ENCODE peak calls at places on chromosomes 11 and 22, in five cellular contexts. A, C, X, P and S are unnamed samples.

GRCh38 chr11:10918275-10918674 is 60.4 kb upstream of the ZBED5 start:
- DNase-seq in A (no peak), C (no peak), P (no peak), X (no peak), S (no peak)

GRCh38 chr22:30248484-30248883 is 1.9 kb upstream of the LIF start:
- DNase-seq in A (no peak), P (no peak), C (no peak), X (no peak), S (no peak)

GRCh38 chr22:30785527-30785926 is 90.9 kb downstream of the OSBP2 start:
- DNase-seq in X (no peak), A (no peak), P (no peak), C (no peak), S (no peak)

GRCh38 chr11:70796601-70797000 is 398.3 kb downstream of the CTTN start:
- DNase-seq in P (no peak), C (no peak), A (peak), X (no peak), S (no peak)

GRCh38 chr11:506238-506949 is 648 bp downstream of the RNH1 start:
- DNase-seq in X (peak), C (peak), A (peak), P (peak), S (peak)

GRCh38 chr11:396511-396947 is 2.5 kb downstream of the PKP3 start:
- DNase-seq in A (no peak), C (no peak), X (no peak), P (no peak), S (no peak)

GRCh38 chr22:22074634-22075381 is 92.2 kb upstream of the TOP3B start:
- DNase-seq in C (no peak), X (no peak), P (no peak), A (no peak), S (no peak)

GRCh38 chr22:35959121-35959800 is 69.4 kb downstream of the RBFOX2 start:
- DNase-seq in P (no peak), C (no peak), A (no peak), X (no peak), S (no peak)

GRCh38 chr11:28757725-28758515 is 649.7 kb downstream of the METTL15 start:
- DNase-seq in X (no peak), C (no peak), A (no peak), P (no peak), S (no peak)

GRCh38 chr22:50105529-50106100 is 15.8 kb downstream of the MOV10L1 start:
- DNase-seq in A (no peak), X (no peak), P (no peak), C (no peak), S (no peak)

GRCh38 chr11:120403966-120404365 is 67.8 kb downstream of the ARHGEF12 start:
- DNase-seq in A (no peak), C (no peak), X (no peak), P (no peak), S (no peak)

GRCh38 chr11:134071766-134072403 is 3.0 kb downstream of the JAM3 start:
- DNase-seq in A (no peak), C (no peak), P (no peak), X (no peak), S (no peak)

GRCh38 chr11:43969543-43969942 is 27.1 kb downstream of the C11orf96 start:
- DNase-seq in C (no peak), P (no peak), X (no peak), A (no peak), S (peak)

GRCh38 chr22:19430890-19431541 is 517 bp downstream of the HIRA start:
- DNase-seq in C (no peak), A (peak), X (peak), P (no peak), S (no peak)

GRCh38 chr22:50713008-50713385 is 25.0 kb upstream of the ACR start:
- DNase-seq in C (no peak), A (no peak), P (no peak), X (no peak), S (no peak)

GRCh38 chr11:122069946-122070345 is 46.1 kb downstream of the BLID start:
- DNase-seq in X (peak), P (no peak), A (peak), C (peak), S (peak)

GRCh38 chr22:22689621-22690345 is 45.4 kb downstream of the GGTLC2 start:
- DNase-seq in A (no peak), C (no peak), P (no peak), X (no peak), S (no peak)

GRCh38 chr11:102849319-102849718 is 5.9 kb upstream of the MMP3 start:
- DNase-seq in C (no peak), A (no peak), P (no peak), X (no peak), S (no peak)

GRCh38 chr11:35579557-35580396 is 38.5 kb upstream of the FJX1 start:
- DNase-seq in P (no peak), C (no peak), X (no peak), A (no peak), S (no peak)

GRCh38 chr11:111231836-111232235 is 13.7 kb upstream of the POU2AF2 start:
- DNase-seq in C (no peak), A (no peak), X (no peak), P (no peak), S (no peak)

GRCh38 chr11:58742981-58743880 is 11.5 kb upstream of the GLYAT start:
- DNase-seq in P (no peak), C (no peak), A (no peak), X (no peak), S (no peak)

GRCh38 chr22:20182378-20182777 is 31.5 kb upstream of the CCDC188 start:
- DNase-seq in A (no peak), P (no peak), X (no peak), C (no peak), S (no peak)

GRCh38 chr11:110991621-110992355 is 253.7 kb upstream of the POU2AF2 start:
- DNase-seq in X (no peak), C (peak), P (no peak), A (no peak), S (no peak)

GRCh38 chr11:36165638-36166389 is 123.4 kb downstream of the COMMD9 start:
- DNase-seq in C (no peak), A (no peak), X (no peak), P (no peak), S (no peak)

GRCh38 chr11:11876458-11876857 is 34.7 kb downstream of the USP47 start:
- DNase-seq in P (no peak), X (no peak), C (no peak), A (peak), S (no peak)

GRCh38 chr11:103803062-103803461 is 233.4 kb upstream of the DDI1 start:
- DNase-seq in P (no peak), A (no peak), X (no peak), C (no peak), S (no peak)

GRCh38 chr11:65814131-65814959 is 19.4 kb upstream of the SNX32 start:
- DNase-seq in P (no peak), C (no peak), A (no peak), X (peak), S (no peak)

GRCh38 chr11:35214792-35215193 is 75.8 kb downstream of the CD44 start:
- DNase-seq in X (no peak), C (no peak), A (peak), P (peak), S (no peak)

GRCh38 chr11:104830080-104830479 is 68.2 kb downstream of the CASP12 start:
- DNase-seq in C (no peak), A (no peak), P (no peak), X (no peak), S (no peak)

GRCh38 chr11:2715716-2716350 is 16.0 kb upstream of the KCNQ1OT1 start:
- DNase-seq in P (no peak), C (no peak), A (no peak), X (no peak), S (no peak)

GRCh38 chr22:49933236-49933921 is 14.9 kb downstream of the CRELD2 start:
- DNase-seq in C (peak), A (no peak), P (no peak), X (peak), S (no peak)

GRCh38 chr22:29926057-29926456 is 43.1 kb downstream of the MTMR3 start:
- DNase-seq in P (no peak), A (no peak), C (no peak), X (no peak), S (no peak)

GRCh38 chr11:69524991-69525411 is 43.5 kb downstream of the LINC01488 start:
- DNase-seq in C (no peak), X (no peak), A (no peak), P (no peak), S (peak)

GRCh38 chr11:82085493-82085892 is 648.2 kb downstream of the FAM181B start:
- DNase-seq in A (peak), P (no peak), X (no peak), C (no peak), S (no peak)

GRCh38 chr11:88206746-88207145 is 31.5 kb upstream of the RAB38 start:
- DNase-seq in X (no peak), P (no peak), C (no peak), A (no peak), S (no peak)

GRCh38 chr22:38069372-38070249 is 12.4 kb downstream of the PICK1 start:
- DNase-seq in X (no peak), A (peak), P (no peak), C (peak), S (peak)
- TF ChIP-seq CTCF in X (no peak), A (peak), P (peak), C (peak), S (peak)

GRCh38 chr22:45329536-45329936 is 19.8 kb downstream of the FAM118A start:
- DNase-seq in A (no peak), X (no peak), P (no peak), C (no peak), S (no peak)
- H3K27ac ChIP-seq in A (no peak), X (no peak), P (no peak), C (no peak), S (no peak)

DNA sequence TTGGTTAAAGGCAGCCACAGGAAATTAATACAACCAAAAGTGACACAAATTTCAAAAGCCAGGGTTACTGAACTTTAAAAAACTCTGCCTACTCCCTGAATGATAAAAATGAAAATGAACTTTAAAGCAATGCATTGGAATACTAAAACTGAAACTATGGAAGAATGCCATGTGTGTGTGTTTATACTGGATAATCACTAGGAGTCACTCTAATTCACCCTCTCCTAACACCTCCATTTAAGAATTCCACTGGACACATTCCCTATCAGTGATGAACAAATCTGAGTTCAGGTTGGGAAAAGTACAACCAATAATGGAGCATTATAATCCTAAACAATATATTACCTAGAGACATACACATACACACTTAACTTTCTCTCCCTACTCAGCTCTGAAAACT is 27.5 kb upstream of the PLAAT3 start:
- DNase-seq in C (no peak), A (no peak), X (no peak), P (no peak), S (no peak)
- TF ChIP-seq CTCF in C (no peak), A (no peak), X (no peak), P (no peak), S (no peak)

GRCh38 chr11:9703280-9703679 is 39.4 kb downstream of the SWAP70 start:
- DNase-seq in X (no peak), C (no peak), P (no peak), A (no peak), S (no peak)
- H3K27ac ChIP-seq in X (no peak), C (no peak), P (no peak), A (no peak), S (no peak)